ENCODE peak calls at places on chromosome 20, in seven cellular contexts. One of them, this sample, is unnamed.

GRCh38 chr20:25865715-25866656 is 169.3 kb upstream of the ZNF337 start:
- DNase-seq in activated CD8-positive, alpha-beta memory T cell treated with anti-CD3 and anti-CD28 coated beads for 4 hours: peak; percentile 58
- DNase-seq in kidney glomerular epithelial cell: peak; percentile 30
- DNase-seq in NT2/D1: no peak
- DNase-seq in Karpas-422: no peak
- DNase-seq in AG09319: no peak
- DNase-seq in iris pigment epithelial cell: peak; percentile 71
- DNase-seq in this sample: peak; percentile 75

GRCh38 chr20:57851786-57852185 is 142.0 kb upstream of the PMEPA1 start:
- DNase-seq in activated CD8-positive, alpha-beta memory T cell treated with anti-CD3 and anti-CD28 coated beads for 4 hours: no peak
- DNase-seq in kidney glomerular epithelial cell: peak; percentile 6
- DNase-seq in NT2/D1: no peak
- DNase-seq in Karpas-422: no peak
- DNase-seq in AG09319: no peak
- DNase-seq in iris pigment epithelial cell: no peak
- DNase-seq in this sample: no peak

GRCh38 chr20:364905-365794 is 15.4 kb upstream of the TRIB3 start:
- DNase-seq in activated CD8-positive, alpha-beta memory T cell treated with anti-CD3 and anti-CD28 coated beads for 4 hours: no peak
- DNase-seq in kidney glomerular epithelial cell: no peak
- DNase-seq in NT2/D1: no peak
- DNase-seq in Karpas-422: no peak
- DNase-seq in AG09319: no peak
- DNase-seq in iris pigment epithelial cell: peak; percentile 64
- DNase-seq in this sample: no peak

GRCh38 chr20:53547664-53548239 is 45.9 kb downstream of the ZNF217 start:
- DNase-seq in activated CD8-positive, alpha-beta memory T cell treated with anti-CD3 and anti-CD28 coated beads for 4 hours: no peak
- DNase-seq in kidney glomerular epithelial cell: peak; percentile 63
- DNase-seq in NT2/D1: peak; percentile 54
- DNase-seq in Karpas-422: peak; percentile 70
- DNase-seq in AG09319: peak; percentile 49
- DNase-seq in iris pigment epithelial cell: peak; percentile 75
- DNase-seq in this sample: peak; percentile 21

GRCh38 chr20:4607287-4607713 is 114.4 kb upstream of the PRND start:
- DNase-seq in activated CD8-positive, alpha-beta memory T cell treated with anti-CD3 and anti-CD28 coated beads for 4 hours: peak; percentile 37
- DNase-seq in kidney glomerular epithelial cell: peak; percentile 55
- DNase-seq in NT2/D1: peak; percentile 52
- DNase-seq in Karpas-422: peak; percentile 86
- DNase-seq in AG09319: peak; percentile 28
- DNase-seq in iris pigment epithelial cell: peak; percentile 74
- DNase-seq in this sample: peak; percentile 57

GRCh38 chr20:3778976-3779375 is 2.3 kb downstream of the SPEF1 start:
- DNase-seq in activated CD8-positive, alpha-beta memory T cell treated with anti-CD3 and anti-CD28 coated beads for 4 hours: no peak
- DNase-seq in kidney glomerular epithelial cell: no peak
- DNase-seq in NT2/D1: no peak
- DNase-seq in Karpas-422: no peak
- DNase-seq in AG09319: no peak
- DNase-seq in iris pigment epithelial cell: no peak
- DNase-seq in this sample: no peak

GRCh38 chr20:62010551-62011402 is 54.9 kb downstream of the TAF4 start:
- DNase-seq in activated CD8-positive, alpha-beta memory T cell treated with anti-CD3 and anti-CD28 coated beads for 4 hours: peak; percentile 47
- DNase-seq in kidney glomerular epithelial cell: peak; percentile 34
- DNase-seq in NT2/D1: peak; percentile 44
- DNase-seq in Karpas-422: peak; percentile 89
- DNase-seq in AG09319: no peak
- DNase-seq in iris pigment epithelial cell: peak; percentile 56
- DNase-seq in this sample: peak; percentile 55

GRCh38 chr20:719068-719467 is 43.5 kb upstream of the SCRT2 start:
- DNase-seq in activated CD8-positive, alpha-beta memory T cell treated with anti-CD3 and anti-CD28 coated beads for 4 hours: no peak
- DNase-seq in kidney glomerular epithelial cell: no peak
- DNase-seq in NT2/D1: no peak
- DNase-seq in Karpas-422: no peak
- DNase-seq in AG09319: no peak
- DNase-seq in iris pigment epithelial cell: no peak
- DNase-seq in this sample: no peak

GRCh38 chr20:52775786-52776185 is 196.4 kb upstream of the TSHZ2 start:
- DNase-seq in activated CD8-positive, alpha-beta memory T cell treated with anti-CD3 and anti-CD28 coated beads for 4 hours: no peak
- DNase-seq in kidney glomerular epithelial cell: no peak
- DNase-seq in NT2/D1: no peak
- DNase-seq in Karpas-422: no peak
- DNase-seq in AG09319: no peak
- DNase-seq in iris pigment epithelial cell: no peak
- DNase-seq in this sample: no peak

GRCh38 chr20:63379296-63379695 is 18.1 kb upstream of the CHRNA4 start:
- DNase-seq in activated CD8-positive, alpha-beta memory T cell treated with anti-CD3 and anti-CD28 coated beads for 4 hours: no peak
- DNase-seq in kidney glomerular epithelial cell: no peak
- DNase-seq in NT2/D1: no peak
- DNase-seq in Karpas-422: no peak
- DNase-seq in AG09319: no peak
- DNase-seq in iris pigment epithelial cell: no peak
- DNase-seq in this sample: no peak

GRCh38 chr20:697826-698225 is 22.2 kb upstream of the SCRT2 start:
- DNase-seq in activated CD8-positive, alpha-beta memory T cell treated with anti-CD3 and anti-CD28 coated beads for 4 hours: no peak
- DNase-seq in kidney glomerular epithelial cell: no peak
- DNase-seq in NT2/D1: no peak
- DNase-seq in Karpas-422: no peak
- DNase-seq in AG09319: no peak
- DNase-seq in iris pigment epithelial cell: no peak
- DNase-seq in this sample: no peak

GRCh38 chr20:37319120-37319717 is 26.7 kb upstream of the SRC start:
- DNase-seq in activated CD8-positive, alpha-beta memory T cell treated with anti-CD3 and anti-CD28 coated beads for 4 hours: no peak
- DNase-seq in kidney glomerular epithelial cell: peak; percentile 46
- DNase-seq in NT2/D1: peak; percentile 68
- DNase-seq in Karpas-422: no peak
- DNase-seq in AG09319: no peak
- DNase-seq in iris pigment epithelial cell: peak; percentile 67
- DNase-seq in this sample: no peak

GRCh38 chr20:47330933-47331708 is 25.4 kb downstream of the ZMYND8 start:
- DNase-seq in activated CD8-positive, alpha-beta memory T cell treated with anti-CD3 and anti-CD28 coated beads for 4 hours: no peak
- DNase-seq in kidney glomerular epithelial cell: peak; percentile 81
- DNase-seq in NT2/D1: no peak
- DNase-seq in Karpas-422: no peak
- DNase-seq in AG09319: no peak
- DNase-seq in iris pigment epithelial cell: peak; percentile 92
- DNase-seq in this sample: no peak

GRCh38 chr20:25418779-25419178 is 11.3 kb downstream of the GINS1 start:
- DNase-seq in activated CD8-positive, alpha-beta memory T cell treated with anti-CD3 and anti-CD28 coated beads for 4 hours: no peak
- DNase-seq in kidney glomerular epithelial cell: peak; percentile 6
- DNase-seq in NT2/D1: no peak
- DNase-seq in Karpas-422: no peak
- DNase-seq in AG09319: no peak
- DNase-seq in iris pigment epithelial cell: peak; percentile 56
- DNase-seq in this sample: no peak

GRCh38 chr20:46751856-46752255 is 42.4 kb downstream of the SLC2A10 start:
- DNase-seq in activated CD8-positive, alpha-beta memory T cell treated with anti-CD3 and anti-CD28 coated beads for 4 hours: no peak
- DNase-seq in kidney glomerular epithelial cell: no peak
- DNase-seq in NT2/D1: no peak
- DNase-seq in Karpas-422: no peak
- DNase-seq in AG09319: no peak
- DNase-seq in iris pigment epithelial cell: peak; percentile 7
- DNase-seq in this sample: no peak

GRCh38 chr20:31678389-31679356 is 41.0 kb downstream of the COX4I2 start:
- DNase-seq in activated CD8-positive, alpha-beta memory T cell treated with anti-CD3 and anti-CD28 coated beads for 4 hours: no peak
- DNase-seq in kidney glomerular epithelial cell: peak; percentile 70
- DNase-seq in NT2/D1: no peak
- DNase-seq in Karpas-422: no peak
- DNase-seq in AG09319: no peak
- DNase-seq in iris pigment epithelial cell: peak; percentile 57
- DNase-seq in this sample: no peak

GRCh38 chr20:2900845-2901592 is 27.7 kb downstream of the PTPRA start:
- DNase-seq in activated CD8-positive, alpha-beta memory T cell treated with anti-CD3 and anti-CD28 coated beads for 4 hours: no peak
- DNase-seq in kidney glomerular epithelial cell: no peak
- DNase-seq in NT2/D1: no peak
- DNase-seq in Karpas-422: no peak
- DNase-seq in AG09319: no peak
- DNase-seq in iris pigment epithelial cell: no peak
- DNase-seq in this sample: no peak

GRCh38 chr20:46849751-46850150 is 44.9 kb upstream of the EYA2 start:
- DNase-seq in activated CD8-positive, alpha-beta memory T cell treated with anti-CD3 and anti-CD28 coated beads for 4 hours: no peak
- DNase-seq in kidney glomerular epithelial cell: no peak
- DNase-seq in NT2/D1: no peak
- DNase-seq in Karpas-422: no peak
- DNase-seq in AG09319: no peak
- DNase-seq in iris pigment epithelial cell: no peak
- DNase-seq in this sample: no peak

GRCh38 chr20:50029697-50030428 is 47.1 kb downstream of the SNAI1 start:
- DNase-seq in activated CD8-positive, alpha-beta memory T cell treated with anti-CD3 and anti-CD28 coated beads for 4 hours: no peak
- DNase-seq in kidney glomerular epithelial cell: peak; percentile 55
- DNase-seq in NT2/D1: no peak
- DNase-seq in Karpas-422: no peak
- DNase-seq in AG09319: peak; percentile 87
- DNase-seq in iris pigment epithelial cell: peak; percentile 98
- DNase-seq in this sample: no peak

GRCh38 chr20:47972916-47973309 is 187.6 kb upstream of the SULF2 start:
- DNase-seq in activated CD8-positive, alpha-beta memory T cell treated with anti-CD3 and anti-CD28 coated beads for 4 hours: no peak
- DNase-seq in kidney glomerular epithelial cell: no peak
- DNase-seq in NT2/D1: no peak
- DNase-seq in Karpas-422: no peak
- DNase-seq in AG09319: no peak
- DNase-seq in iris pigment epithelial cell: no peak
- DNase-seq in this sample: no peak

GRCh38 chr20:36888880-36889516 is 13.1 kb downstream of the TLDC2 start:
- DNase-seq in activated CD8-positive, alpha-beta memory T cell treated with anti-CD3 and anti-CD28 coated beads for 4 hours: no peak
- DNase-seq in kidney glomerular epithelial cell: no peak
- DNase-seq in NT2/D1: no peak
- DNase-seq in Karpas-422: no peak
- DNase-seq in AG09319: no peak
- DNase-seq in iris pigment epithelial cell: no peak
- DNase-seq in this sample: no peak

GRCh38 chr20:18466574-18466893 is 296 bp downstream of the DZANK1 start:
- DNase-seq in activated CD8-positive, alpha-beta memory T cell treated with anti-CD3 and anti-CD28 coated beads for 4 hours: no peak
- DNase-seq in kidney glomerular epithelial cell: no peak
- DNase-seq in NT2/D1: no peak
- DNase-seq in Karpas-422: no peak
- DNase-seq in AG09319: no peak
- DNase-seq in iris pigment epithelial cell: no peak
- DNase-seq in this sample: no peak

GRCh38 chr20:61502433-61502832 is 250.4 kb downstream of the CDH4 start:
- DNase-seq in activated CD8-positive, alpha-beta memory T cell treated with anti-CD3 and anti-CD28 coated beads for 4 hours: no peak
- DNase-seq in kidney glomerular epithelial cell: no peak
- DNase-seq in NT2/D1: no peak
- DNase-seq in Karpas-422: no peak
- DNase-seq in AG09319: no peak
- DNase-seq in iris pigment epithelial cell: peak; percentile 23
- DNase-seq in this sample: no peak

GRCh38 chr20:62359491-62360121 is 7.5 kb downstream of the LAMA5 start:
- DNase-seq in activated CD8-positive, alpha-beta memory T cell treated with anti-CD3 and anti-CD28 coated beads for 4 hours: no peak
- DNase-seq in kidney glomerular epithelial cell: peak; percentile 81
- DNase-seq in NT2/D1: no peak
- DNase-seq in Karpas-422: no peak
- DNase-seq in AG09319: no peak
- DNase-seq in iris pigment epithelial cell: peak; percentile 54
- DNase-seq in this sample: no peak

GRCh38 chr20:33316958-33317357 is 33.9 kb downstream of the BPIFB1 start:
- DNase-seq in activated CD8-positive, alpha-beta memory T cell treated with anti-CD3 and anti-CD28 coated beads for 4 hours: no peak
- DNase-seq in kidney glomerular epithelial cell: no peak
- DNase-seq in NT2/D1: no peak
- DNase-seq in Karpas-422: no peak
- DNase-seq in AG09319: no peak
- DNase-seq in iris pigment epithelial cell: no peak
- DNase-seq in this sample: no peak

GRCh38 chr20:23018941-23019340 is 16.2 kb upstream of the SSTR4 start:
- DNase-seq in activated CD8-positive, alpha-beta memory T cell treated with anti-CD3 and anti-CD28 coated beads for 4 hours: no peak
- DNase-seq in kidney glomerular epithelial cell: no peak
- DNase-seq in NT2/D1: no peak
- DNase-seq in Karpas-422: no peak
- DNase-seq in AG09319: no peak
- DNase-seq in iris pigment epithelial cell: no peak
- DNase-seq in this sample: no peak

GRCh38 chr20:37414133-37414532 is 68.2 kb downstream of the SRC start:
- DNase-seq in activated CD8-positive, alpha-beta memory T cell treated with anti-CD3 and anti-CD28 coated beads for 4 hours: no peak
- DNase-seq in kidney glomerular epithelial cell: no peak
- DNase-seq in NT2/D1: no peak
- DNase-seq in Karpas-422: no peak
- DNase-seq in AG09319: no peak
- DNase-seq in iris pigment epithelial cell: no peak
- DNase-seq in this sample: no peak

GRCh38 chr20:5481872-5482271 is 165.1 kb upstream of the PROKR2 start:
- DNase-seq in activated CD8-positive, alpha-beta memory T cell treated with anti-CD3 and anti-CD28 coated beads for 4 hours: no peak
- DNase-seq in kidney glomerular epithelial cell: no peak
- DNase-seq in NT2/D1: no peak
- DNase-seq in Karpas-422: no peak
- DNase-seq in AG09319: no peak
- DNase-seq in iris pigment epithelial cell: no peak
- DNase-seq in this sample: no peak